ENCODE peak calls at places on chromosomes 3 and 15, in six cellular contexts. N, W, O, A, H and R are unnamed samples.

GRCh38 chr3:32274306-32274705 is 35.8 kb downstream of the CMTM8 start:
- DNase-seq in H (no peak), W (no peak), A (no peak), O (no peak), N (no peak), R (no peak)

GRCh38 chr15:82646250-82647044 is 716 bp downstream of the CPEB1 start:
- DNase-seq in O (no peak), W (no peak), A (no peak), H (no peak), N (no peak), R (peak)

GRCh38 chr3:52805270-52806039 is 10.9 kb downstream of the ITIH3 start:
- DNase-seq in W (no peak), O (no peak), H (no peak), N (no peak), A (no peak), R (peak)

GRCh38 chr15:40857601-40858351 is 13.9 kb downstream of the SPINT1 start:
- DNase-seq in H (peak), N (peak), A (no peak), W (peak), O (peak), R (peak)

GRCh38 chr3:188707396-188708288 is 464.1 kb upstream of the TPRG1 start:
- DNase-seq in O (peak), N (no peak), W (no peak), H (peak), A (no peak), R (no peak)

GRCh38 chr15:74604983-74605809 is 10.4 kb upstream of the CLK3 start:
- DNase-seq in H (no peak), W (no peak), N (no peak), O (peak), A (no peak), R (no peak)

GRCh38 chr15:72281713-72282112 is 9.4 kb upstream of the PARP6 start:
- DNase-seq in W (no peak), O (peak), N (no peak), A (peak), H (no peak), R (no peak)

GRCh38 chr3:56854856-56855620 is 53.3 kb upstream of the ARHGEF3 start:
- DNase-seq in O (no peak), W (no peak), H (peak), A (no peak), N (no peak), R (no peak)

GRCh38 chr15:74788716-74789151 is 6.9 kb downstream of the CSK start:
- DNase-seq in H (no peak), A (peak), W (peak), N (no peak), O (no peak), R (no peak)

GRCh38 chr3:98657429-98657828 is 64.0 kb upstream of the CPOX start:
- DNase-seq in N (peak), A (no peak), W (peak), H (no peak), O (no peak), R (peak)

GRCh38 chr3:119912220-119912619 is 130.3 kb downstream of the NR1I2 start:
- DNase-seq in A (no peak), W (peak), H (no peak), O (no peak), N (no peak), R (no peak)

GRCh38 chr15:62110000-62110851 is 43.4 kb downstream of the C2CD4A start:
- DNase-seq in A (no peak), N (peak), O (no peak), W (no peak), H (peak), R (no peak)

GRCh38 chr3:45055411-45056143 is 29.5 kb downstream of the CLEC3B start:
- DNase-seq in O (peak), W (peak), H (no peak), A (no peak), N (peak), R (peak)

GRCh38 chr3:54042259-54042823 is 80.0 kb upstream of the CACNA2D3 start:
- DNase-seq in N (no peak), W (no peak), H (no peak), A (no peak), O (no peak), R (no peak)

GRCh38 chr15:57752426-57752825 is 45.9 kb downstream of the POLR2M start:
- DNase-seq in O (no peak), A (no peak), W (no peak), N (peak), H (no peak), R (no peak)

DNA sequence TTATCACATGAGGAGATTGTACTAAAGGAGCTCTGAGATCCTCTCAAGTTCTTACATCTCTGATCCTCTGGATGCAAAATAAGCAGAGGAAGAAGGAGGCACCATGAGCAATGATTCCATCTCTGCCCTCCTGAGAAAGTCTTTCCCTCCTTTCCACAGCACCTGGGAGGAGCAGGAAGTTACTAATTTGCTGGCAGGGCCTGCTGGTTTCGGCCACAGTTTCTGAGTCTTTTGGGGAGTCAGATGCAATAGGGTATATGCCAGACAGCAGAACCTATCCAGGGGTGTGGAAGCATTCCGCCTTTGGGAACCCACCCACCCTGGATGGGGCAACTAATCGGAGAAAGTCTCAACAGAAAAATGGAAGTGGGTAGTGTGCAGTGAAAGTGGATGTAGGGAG is 38.5 kb upstream of the SPTSSB start:
- DNase-seq in A (no peak), W (no peak), H (no peak), N (no peak), O (no peak), R (no peak)
- TF ChIP-seq MYC in A (no peak), W (no peak), H (no peak), N (no peak), O (no peak), R (no peak)

GRCh38 chr15:45668386-45668785 is 33.6 kb downstream of the SQOR start:
- DNase-seq in N (no peak), H (no peak), O (no peak), A (no peak), W (no peak), R (no peak)

GRCh38 chr15:45667002-45667401 is 32.2 kb downstream of the SQOR start:
- DNase-seq in W (no peak), N (no peak), O (no peak), A (no peak), H (no peak), R (no peak)

GRCh38 chr15:45670061-45670460 is 35.2 kb downstream of the SQOR start:
- DNase-seq in A (no peak), H (no peak), N (no peak), W (no peak), O (no peak), R (no peak)

GRCh38 chr15:45669422-45669821 is 34.6 kb downstream of the SQOR start:
- DNase-seq in W (no peak), H (no peak), A (no peak), O (no peak), N (no peak), R (no peak)

DNA sequence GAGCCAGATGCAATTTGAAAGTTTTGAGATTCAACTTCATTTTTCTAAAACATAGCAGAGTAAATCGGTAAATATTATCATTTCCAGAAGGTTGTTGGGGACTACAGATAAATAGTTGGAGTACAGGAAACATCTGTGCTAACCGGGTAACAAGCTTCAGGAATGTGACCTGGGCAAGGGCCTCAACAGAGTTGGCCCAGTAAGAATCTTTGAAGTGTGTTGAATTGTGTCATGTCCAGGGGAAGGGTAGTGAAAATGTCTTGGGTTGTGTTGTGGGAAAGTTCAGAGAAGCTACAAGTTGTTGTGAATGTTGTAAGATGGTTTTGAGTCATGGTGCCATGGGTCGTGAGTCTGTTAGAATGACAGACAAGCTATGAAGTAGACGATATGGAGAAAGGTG is 35.7 kb downstream of the SQOR start:
- DNase-seq in W (no peak), H (peak), A (no peak), O (no peak), N (no peak), R (no peak)
- TF ChIP-seq MYC in W (no peak), H (no peak), A (no peak), O (no peak), N (no peak), R (no peak)

GRCh38 chr3:70889162-70890045 is 577.0 kb upstream of the MDFIC2 start:
- DNase-seq in W (no peak), A (no peak), H (no peak), N (no peak), O (no peak), R (no peak)
- TF ChIP-seq MYC in W (no peak), A (no peak), H (no peak), N (no peak), O (no peak), R (no peak)

DNA sequence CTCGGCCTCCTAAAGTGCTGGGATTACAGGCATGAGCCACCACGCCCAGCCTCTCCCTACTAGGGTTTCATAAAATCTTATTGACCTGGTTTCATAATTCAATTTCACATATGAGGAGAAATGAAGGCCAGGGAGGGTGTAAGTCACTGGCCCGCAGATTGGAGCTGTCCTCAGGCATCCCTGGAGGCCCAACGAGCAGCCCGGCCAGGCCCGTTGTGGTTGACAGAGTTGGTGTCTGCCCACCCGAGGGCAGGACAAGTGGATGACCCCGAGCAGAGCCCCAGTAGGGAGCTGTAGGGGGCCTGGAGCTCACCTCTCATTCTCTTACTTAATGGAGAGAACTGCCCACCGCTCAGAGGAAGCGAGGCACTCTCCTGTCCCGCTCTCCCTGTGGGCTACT is 78.9 kb downstream of the CPN2 start:
- DNase-seq in N (no peak), O (no peak), W (no peak), A (no peak), H (no peak), R (no peak)
- TF ChIP-seq MYC in N (no peak), O (no peak), W (no peak), A (no peak), H (no peak), R (no peak)

GRCh38 chr3:152578769-152579168 is 256.2 kb upstream of the P2RY1 start:
- DNase-seq in W (no peak), A (no peak), N (no peak), O (no peak), H (no peak), R (no peak)
- TF ChIP-seq MYC in W (no peak), A (no peak), N (no peak), O (no peak), H (no peak), R (no peak)

GRCh38 chr3:55165278-55165677 is 237.4 kb upstream of the LRTM1 start:
- DNase-seq in O (no peak), A (no peak), H (no peak), W (no peak), N (no peak), R (no peak)

GRCh38 chr3:55167586-55168317 is 239.9 kb upstream of the LRTM1 start:
- DNase-seq in W (no peak), O (no peak), H (no peak), A (no peak), N (no peak), R (no peak)

GRCh38 chr3:55165704-55166103 is 237.8 kb upstream of the LRTM1 start:
- DNase-seq in H (no peak), W (no peak), N (no peak), A (no peak), O (no peak), R (no peak)

GRCh38 chr3:55164876-55165275 is 237.0 kb upstream of the LRTM1 start:
- DNase-seq in O (no peak), W (no peak), N (no peak), A (no peak), H (no peak), R (no peak)

GRCh38 chr3:55166577-55167555 is 239.0 kb upstream of the LRTM1 start:
- DNase-seq in H (no peak), W (no peak), O (no peak), N (no peak), A (peak), R (no peak)
- TF ChIP-seq MYC in H (no peak), W (no peak), O (no peak), N (no peak), A (no peak), R (no peak)

GRCh38 chr3:50539887-50540286 is 27.7 kb downstream of the C3orf18 start:
- DNase-seq in W (no peak), H (no peak), A (no peak), O (no peak), N (no peak), R (no peak)
- TF ChIP-seq MYC in W (no peak), H (no peak), A (no peak), O (no peak), N (no peak), R (no peak)

GRCh38 chr15:59997070-59997701 is 6.9 kb upstream of the FOXB1 start:
- DNase-seq in A (no peak), O (no peak), H (no peak), W (peak), N (no peak), R (peak)
- TF ChIP-seq MYC in A (no peak), O (no peak), H (no peak), W (no peak), N (no peak), R (no peak)

GRCh38 chr3:183591881-183592521 is 36.5 kb upstream of the KLHL6 start:
- DNase-seq in W (peak), N (no peak), H (peak), O (no peak), A (peak), R (no peak)
- TF ChIP-seq MYC in W (no peak), N (no peak), H (no peak), O (no peak), A (no peak), R (no peak)

GRCh38 chr3:39806820-39807219 is 2.6 kb upstream of the MYRIP start:
- DNase-seq in W (no peak), A (no peak), N (no peak), O (no peak), H (no peak), R (no peak)
- TF ChIP-seq MYC in W (no peak), A (no peak), N (no peak), O (no peak), H (no peak), R (no peak)